ENCODE peak calls at places on chromosomes 2 and 18, in eight cellular contexts. S, D, Q, Z, L, U, T and F are unnamed samples.

GRCh38 chr18:25921677-25922421 is 168.6 kb downstream of the SS18 start:
- DNase-seq in U (peak), Z (peak), Q (no peak), D (peak), L (no peak), T (peak), S (peak), F (no peak)

GRCh38 chr2:168525020-168525419 is 68.9 kb downstream of the CERS6 start:
- DNase-seq in Z (no peak), T (no peak), Q (no peak), S (no peak), U (no peak), L (no peak), D (peak), F (no peak)

GRCh38 chr2:144325086-144325485 is 194.8 kb downstream of the ZEB2 start:
- DNase-seq in D (no peak), Z (peak), S (no peak), Q (peak), L (no peak), U (no peak), T (no peak), F (no peak)

GRCh38 chr2:10022886-10023662 is 20.3 kb upstream of the KLF11 start:
- DNase-seq in Q (no peak), L (peak), S (no peak), U (no peak), Z (no peak), T (no peak), D (no peak), F (no peak)

GRCh38 chr18:78632111-78632541 is 347.5 kb upstream of the SALL3 start:
- DNase-seq in L (no peak), S (no peak), Q (no peak), T (peak), U (peak), D (no peak), Z (no peak), F (no peak)

GRCh38 chr18:73975266-73975665 is 172.4 kb downstream of the FBXO15 start:
- DNase-seq in Q (no peak), Z (no peak), D (no peak), T (peak), S (no peak), U (no peak), L (no peak), F (no peak)

GRCh38 chr2:66581461-66582363 is 146.8 kb downstream of the MEIS1 start:
- DNase-seq in Q (no peak), T (no peak), L (peak), U (no peak), S (no peak), D (no peak), Z (no peak), F (no peak)

GRCh38 chr2:158460632-158461297 is 4.0 kb downstream of the PKP4 start:
- DNase-seq in S (no peak), T (no peak), U (no peak), Z (no peak), L (no peak), D (no peak), Q (no peak), F (no peak)

GRCh38 chr2:203252851-203253250 is 14.0 kb downstream of the CYP20A1 start:
- DNase-seq in Z (no peak), U (no peak), L (no peak), T (no peak), D (no peak), S (no peak), Q (no peak), F (no peak)

GRCh38 chr2:29130295-29130694 is 15.1 kb downstream of the CLIP4 start:
- DNase-seq in T (peak), L (no peak), Q (no peak), Z (no peak), U (no peak), S (no peak), D (no peak), F (no peak)

GRCh38 chr2:26563686-26564085 is 77.5 kb downstream of the CIB4 start:
- DNase-seq in D (no peak), Q (no peak), T (no peak), L (peak), Z (no peak), U (no peak), S (no peak), F (no peak)

GRCh38 chr2:44941551-44942234 is at the start of gene SIX3:
- DNase-seq in Z (no peak), Q (no peak), L (no peak), T (no peak), U (no peak), S (peak), D (peak), F (no peak)

GRCh38 chr2:26455037-26455800 is 22.7 kb downstream of the OTOF start:
- DNase-seq in D (no peak), Q (no peak), S (no peak), L (no peak), T (no peak), Z (no peak), U (no peak), F (no peak)

GRCh38 chr2:16656784-16657391 is 8.7 kb downstream of the CYRIA start:
- DNase-seq in U (no peak), S (no peak), Q (no peak), L (peak), D (no peak), Z (no peak), T (peak), F (no peak)

GRCh38 chr18:28574175-28574574 is 397.2 kb upstream of the CDH2 start:
- DNase-seq in D (no peak), Q (no peak), U (no peak), Z (no peak), S (no peak), T (no peak), L (no peak), F (no peak)

GRCh38 chr18:2919600-2919999 is 72.8 kb downstream of the EMILIN2 start:
- DNase-seq in Z (no peak), S (no peak), L (no peak), U (no peak), T (no peak), Q (no peak), D (no peak), F (no peak)

GRCh38 chr2:234074751-234075520 is 24.4 kb downstream of the SPP2 start:
- DNase-seq in Z (no peak), L (no peak), T (no peak), Q (no peak), S (no peak), D (no peak), U (no peak), F (no peak)

GRCh38 chr2:227860116-227860724 is 11.2 kb upstream of the DAW1 start:
- DNase-seq in Z (no peak), Q (no peak), T (no peak), U (no peak), D (no peak), S (no peak), L (no peak), F (no peak)

GRCh38 chr18:596288-596881 is 403 bp upstream of the CLUL1 start:
- DNase-seq in U (no peak), T (no peak), L (no peak), Z (no peak), Q (no peak), S (peak), D (no peak), F (no peak)

GRCh38 chr2:133475610-133476009 is 92.7 kb downstream of the NCKAP5 start:
- DNase-seq in S (no peak), D (no peak), U (no peak), Z (no peak), Q (no peak), L (no peak), T (no peak), F (no peak)

GRCh38 chr2:100321181-100321880 is 970 bp downstream of the LONRF2 start:
- DNase-seq in Q (no peak), D (no peak), Z (no peak), T (no peak), L (no peak), S (no peak), U (no peak), F (no peak)

GRCh38 chr2:36371070-36371962 is 15.7 kb downstream of the CRIM1 start:
- DNase-seq in D (peak), Z (no peak), S (no peak), U (no peak), L (no peak), Q (no peak), T (no peak), F (no peak)

GRCh38 chr18:56327171-56327885 is 311.1 kb downstream of the TXNL1 start:
- DNase-seq in U (no peak), Z (no peak), S (no peak), T (no peak), L (no peak), Q (no peak), D (no peak), F (no peak)

GRCh38 chr18:53629356-53629755 is 595.1 kb downstream of the MBD2 start:
- DNase-seq in Z (no peak), D (no peak), T (no peak), U (no peak), Q (no peak), L (no peak), S (no peak), F (no peak)

GRCh38 chr2:235366847-235367246 is 127.0 kb upstream of the AGAP1 start:
- DNase-seq in D (no peak), U (no peak), S (no peak), L (no peak), Q (no peak), Z (no peak), T (no peak), F (no peak)

GRCh38 chr2:229300814-229301213 is 29.7 kb upstream of the PID1 start:
- DNase-seq in D (no peak), T (peak), L (no peak), Q (no peak), Z (no peak), S (no peak), U (no peak), F (no peak)

GRCh38 chr2:20156826-20157605 is 67.9 kb downstream of the SDC1 start:
- DNase-seq in D (peak), Q (no peak), Z (no peak), S (no peak), U (no peak), T (no peak), L (no peak), F (no peak)
- H3K27ac ChIP-seq in D (peak), Q (no peak), Z (no peak), S (no peak), U (no peak), T (no peak), L (no peak), F (no peak)

DNA sequence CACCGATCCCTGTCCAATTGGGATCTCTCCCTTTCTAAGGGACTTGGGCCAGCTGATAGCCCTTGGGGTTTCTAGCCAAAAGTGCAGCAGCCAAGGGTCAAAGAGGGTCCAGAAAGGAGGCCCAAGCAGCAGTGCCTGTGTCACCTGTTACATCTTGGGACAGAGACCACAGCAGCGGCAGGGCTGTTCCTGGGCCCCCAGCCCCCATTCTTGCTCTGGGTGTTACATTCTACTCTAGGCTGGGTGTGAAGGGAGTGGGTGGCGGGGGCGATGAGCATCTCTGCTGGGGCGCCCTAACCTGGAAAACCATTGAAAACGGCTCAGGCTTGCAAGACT is 1.2 kb downstream of the PAX3 start:
- DNase-seq in L (no peak), U (no peak), T (no peak), D (no peak), S (no peak), Q (no peak), Z (no peak), F (no peak)
- H3K4me3 ChIP-seq in L (no peak), U (no peak), T (no peak), D (no peak), S (no peak), Q (no peak), Z (no peak), F (no peak)

GRCh38 chr18:69936191-69936558 is 11.5 kb downstream of the CD226 start:
- DNase-seq in Z (no peak), D (no peak), T (no peak), L (no peak), Q (no peak), U (no peak), S (no peak), F (no peak)
- H3K27ac ChIP-seq in Z (no peak), D (no peak), T (no peak), L (no peak), Q (no peak), U (no peak), S (no peak), F (peak)

GRCh38 chr2:70603066-70603465 is 49.4 kb upstream of the TGFA start:
- DNase-seq in D (no peak), S (no peak), L (no peak), Q (no peak), Z (no peak), T (no peak), U (no peak), F (no peak)
- H3K4me3 ChIP-seq in D (no peak), S (no peak), L (no peak), Q (no peak), Z (no peak), T (no peak), U (no peak), F (no peak)

GRCh38 chr2:238790126-238790820 is 57.6 kb upstream of the TWIST2 start:
- DNase-seq in U (no peak), Q (no peak), S (no peak), T (no peak), Z (no peak), D (no peak), L (no peak), F (no peak)
- H3K27ac ChIP-seq in U (no peak), Q (no peak), S (no peak), T (no peak), Z (no peak), D (no peak), L (no peak), F (no peak)

DNA sequence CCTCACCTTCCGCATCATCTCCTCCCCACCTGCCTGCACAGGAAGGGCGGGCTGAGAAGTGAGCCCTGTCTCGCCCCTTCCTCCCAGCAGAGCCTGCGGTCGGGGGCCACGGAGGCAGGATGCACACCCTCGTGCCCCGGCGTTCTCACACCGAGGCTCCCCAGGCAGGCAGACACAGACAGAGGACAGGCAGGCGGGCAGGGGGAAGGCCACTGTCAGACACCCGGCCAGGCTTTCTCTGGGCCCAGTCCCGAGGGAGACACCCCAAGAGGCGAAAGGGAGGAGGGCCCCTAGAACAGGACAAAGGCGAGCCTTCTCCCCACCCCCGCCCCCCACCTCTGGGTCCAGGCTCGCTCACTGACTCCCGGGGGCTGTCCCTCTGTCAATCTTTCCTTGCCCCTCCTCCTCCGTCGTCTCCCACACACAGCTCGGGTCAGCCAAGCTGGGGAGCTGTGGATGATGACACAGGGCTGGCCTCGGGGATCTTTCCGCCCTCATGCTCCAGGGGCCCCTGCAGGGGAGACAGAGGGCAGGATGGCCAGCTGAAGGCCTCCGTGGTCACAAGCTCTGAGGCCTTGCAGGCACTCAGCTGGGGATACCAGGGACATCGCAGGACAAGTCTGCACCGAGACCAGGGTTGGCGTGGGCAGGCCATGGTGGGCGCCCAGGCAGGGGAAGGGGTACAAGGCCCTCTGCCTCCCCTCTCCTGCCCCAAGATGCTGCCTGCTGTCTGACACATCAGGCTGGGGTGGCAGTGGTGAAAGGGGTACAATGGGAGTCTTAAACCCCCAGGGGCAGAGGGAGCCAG is 24.9 kb downstream of the BIN1 start:
- DNase-seq in L (no peak), Z (peak), Q (peak), T (no peak), U (no peak), S (no peak), D (peak), F (no peak)
- H3K4me3 ChIP-seq in L (no peak), Z (peak), Q (peak), T (no peak), U (no peak), S (no peak), D (no peak), F (peak)

DNA sequence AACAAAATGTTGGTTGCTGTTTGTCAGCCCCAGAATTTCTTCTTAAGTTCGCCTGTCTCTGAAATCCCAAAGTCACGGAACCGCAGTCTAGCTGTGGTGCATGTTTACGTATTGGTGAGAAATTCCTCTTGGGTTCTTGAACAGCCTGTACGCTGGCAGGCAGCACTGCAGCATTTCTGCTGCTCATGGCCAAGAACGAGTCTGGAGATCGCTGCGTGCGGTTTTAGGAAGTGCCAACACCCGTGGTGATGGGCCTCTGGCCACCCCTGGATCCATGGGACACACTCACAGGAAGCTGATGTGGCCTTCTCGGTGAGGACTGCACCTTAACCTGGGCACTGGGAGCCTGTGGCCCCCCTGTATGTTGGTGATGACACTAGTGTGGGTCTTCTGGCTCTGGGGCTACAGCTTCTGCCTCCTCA is 23.7 kb downstream of the ASB1 start:
- DNase-seq in Z (no peak), L (no peak), T (no peak), D (no peak), U (no peak), Q (no peak), S (no peak), F (no peak)
- H3K27ac ChIP-seq in Z (no peak), L (no peak), T (no peak), D (peak), U (no peak), Q (no peak), S (no peak), F (no peak)

GRCh38 chr2:191690327-191690726 is 12.4 kb downstream of the NABP1 start:
- DNase-seq in D (no peak), L (no peak), T (no peak), Z (no peak), U (no peak), Q (no peak), S (no peak), F (no peak)
- H3K4me3 ChIP-seq in D (no peak), L (no peak), T (no peak), Z (no peak), U (no peak), Q (no peak), S (no peak), F (no peak)

GRCh38 chr2:207283356-207283755 is 117.6 kb upstream of the KLF7 start:
- DNase-seq in T (peak), Q (no peak), S (no peak), U (no peak), Z (no peak), L (peak), D (no peak), F (peak)
- H3K27ac ChIP-seq in T (no peak), Q (no peak), S (no peak), U (no peak), Z (no peak), L (no peak), D (no peak), F (no peak)

GRCh38 chr2:74525717-74526648 is at the start of gene DQX1:
- DNase-seq in U (no peak), Q (no peak), D (peak), S (no peak), L (no peak), Z (no peak), T (peak), F (no peak)
- H3K4me3 ChIP-seq in U (no peak), Q (no peak), D (peak), S (no peak), L (no peak), Z (no peak), T (no peak), F (no peak)